ENCODE peak calls at places on chromosomes 13 and 19, in five cellular contexts. P is A673, O is stomach, L is Panc1, S is sigmoid colon. U is an unnamed sample.
A peak's percentile ranks its signal among the peaks of the same experiment; 100 is the strongest.

GRCh38 chr19:10044390-10044789 is 31.1 kb downstream of the RDH8 start:
- DNase-seq in P (peak; percentile 33), O (no peak), L (no peak), S (no peak), U (no peak)

GRCh38 chr13:51435002-51435578 is 17.7 kb downstream of the INTS6 start:
- DNase-seq in P (peak; percentile 50), O (no peak), L (no peak), S (no peak), U (no peak)

GRCh38 chr19:5880604-5881078 is 10.3 kb upstream of the FUT5 start:
- DNase-seq in P (no peak), O (no peak), L (no peak), S (peak; percentile 97), U (no peak)

GRCh38 chr19:19541572-19541971 is 3.5 kb downstream of the CILP2 start:
- DNase-seq in P (no peak), O (no peak), L (no peak), S (no peak), U (no peak)

GRCh38 chr19:14758816-14759215 is 19.5 kb downstream of the ADGRE2 start:
- DNase-seq in P (peak; percentile 39), O (no peak), L (no peak), S (peak; percentile 6), U (peak; percentile 23)

GRCh38 chr19:45768644-45769053 is 403 bp downstream of the SIX5 start:
- DNase-seq in P (peak; percentile 67), O (peak; percentile 54), L (no peak), S (peak; percentile 86), U (peak; percentile 89)

GRCh38 chr19:45934551-45935230 is 20.1 kb upstream of the NANOS2 start:
- DNase-seq in P (no peak), O (no peak), L (no peak), S (no peak), U (peak; percentile 14)

GRCh38 chr19:43438291-43439162 is 23.8 kb downstream of the TEX101 start:
- DNase-seq in P (peak; percentile 92), O (peak; percentile 28), L (no peak), S (peak; percentile 86), U (no peak)

GRCh38 chr13:93344048-93344447 is 117.4 kb downstream of the GPC6 start:
- DNase-seq in P (no peak), O (no peak), L (no peak), S (no peak), U (no peak)

GRCh38 chr19:27740396-27740795 is 1472.6 kb downstream of the UQCRFS1 start:
- DNase-seq in P (no peak), O (peak; percentile 15), L (no peak), S (no peak), U (no peak)

GRCh38 chr19:20928371-20928770 is 5.3 kb downstream of the ZNF85 start:
- DNase-seq in P (no peak), O (no peak), L (no peak), S (no peak), U (no peak)

GRCh38 chr19:34804115-34804514 is 31.1 kb upstream of the ZNF599 start:
- DNase-seq in P (no peak), O (no peak), L (no peak), S (no peak), U (no peak)

GRCh38 chr19:34808566-34808965 is 35.6 kb upstream of the ZNF599 start:
- DNase-seq in P (peak; percentile 5), O (no peak), L (no peak), S (no peak), U (no peak)

GRCh38 chr19:34806976-34807860 is 34.2 kb upstream of the ZNF599 start:
- DNase-seq in P (no peak), O (no peak), L (no peak), S (no peak), U (no peak)
- TF ChIP-seq CTCF in P (no peak), O (no peak), L (no peak), S (no peak), U (no peak)

DNA sequence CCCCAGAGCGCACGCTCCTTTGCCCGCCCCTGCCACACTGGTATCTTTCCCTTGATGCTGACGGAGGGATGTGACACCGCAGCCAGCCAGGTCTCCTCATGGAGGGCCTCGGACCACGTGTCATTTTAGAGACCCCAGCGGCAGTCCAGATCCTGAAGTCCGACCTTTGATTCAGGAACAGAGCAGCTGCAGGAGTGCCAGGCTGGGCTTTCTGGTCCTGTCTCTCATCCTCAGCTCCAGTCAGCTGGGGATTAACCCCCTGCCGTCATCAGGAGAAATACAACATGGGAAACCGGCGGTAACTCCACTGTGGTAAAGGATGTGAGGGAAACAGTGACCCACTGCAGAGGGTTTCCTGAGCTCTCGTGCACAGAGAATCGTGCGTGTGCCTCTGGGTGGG is 140.6 kb downstream of the SIPA1L3 start:
- DNase-seq in P (peak; percentile 15), O (no peak), L (no peak), S (no peak), U (no peak)
- H3K4me1 ChIP-seq in P (peaks cover 9% of the 10 kb centered on the region), O (no peaks in the 10 kb centered on the region), L (no peaks in the 10 kb centered on the region), S (no peaks in the 10 kb centered on the region), U (peaks cover 12% of the 10 kb centered on the region)

DNA sequence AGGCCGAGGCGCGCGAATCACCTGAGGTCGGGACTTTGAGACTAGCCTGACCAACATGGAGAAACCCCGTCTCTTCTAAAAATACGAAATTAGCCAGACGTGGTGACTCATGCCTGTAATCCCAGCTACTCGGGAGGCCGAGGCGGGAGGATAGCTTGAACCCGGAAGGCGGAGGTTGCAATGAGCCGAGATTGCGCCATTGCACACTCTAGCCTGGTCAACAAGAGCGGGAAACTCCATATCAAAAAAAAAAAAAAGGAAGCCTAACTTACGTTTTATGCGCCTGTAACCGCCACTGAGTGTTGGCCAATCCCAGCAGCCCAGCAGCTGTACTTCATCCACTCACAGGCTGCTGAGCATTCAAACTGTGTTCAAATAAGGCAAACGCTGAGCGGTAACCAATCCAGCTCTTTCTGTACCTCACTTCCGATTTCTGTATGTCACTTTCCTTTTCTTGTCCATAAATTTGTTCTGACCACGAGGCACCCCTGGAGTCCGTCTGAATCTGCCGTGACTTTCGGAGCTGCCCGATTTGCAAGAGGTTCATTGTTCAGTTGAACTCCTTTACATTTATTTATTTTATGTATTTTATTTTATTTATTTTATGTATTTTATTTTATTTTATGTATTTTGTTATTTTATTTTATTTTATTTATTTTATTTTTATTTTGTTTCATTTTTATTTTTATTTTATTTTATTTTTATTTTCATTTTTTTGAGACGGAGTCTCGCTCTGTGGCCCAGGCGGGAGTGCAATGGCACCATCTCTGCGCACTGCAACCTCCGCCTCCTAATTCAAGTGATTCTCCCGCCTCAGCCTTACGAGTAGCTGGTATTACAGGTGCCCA is 18.2 kb downstream of the DPRX start:
- DNase-seq in P (no peak), O (no peak), L (no peak), S (no peak), U (no peak)
- H3K27ac ChIP-seq in P (no peak overlapping the region), O (no peak overlapping the region), L (no peak overlapping the region), S (no peak overlapping the region), U (no peak overlapping the region)

DNA sequence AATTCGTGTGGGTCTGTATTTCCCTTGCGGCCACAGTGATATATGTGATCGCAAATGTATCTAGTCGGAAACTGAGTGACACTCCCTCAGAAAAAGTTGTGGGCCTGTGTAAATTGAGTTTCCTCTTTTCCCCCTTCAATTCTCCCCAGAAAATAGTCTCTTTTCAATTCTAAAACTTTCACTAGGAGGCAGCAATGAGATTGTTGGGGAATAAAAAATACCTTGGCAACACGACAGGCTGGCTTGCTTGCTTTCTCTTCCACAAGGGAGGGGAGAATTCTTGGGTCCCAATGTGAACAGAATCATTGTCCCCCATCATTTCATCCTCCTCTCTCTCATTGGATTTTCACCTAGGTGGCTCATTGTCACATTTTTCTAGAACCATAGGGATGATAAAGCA is 3.7 kb upstream of the SOX21 start:
- DNase-seq in P (no peak), O (no peak), L (no peak), S (no peak), U (no peak)
- TF ChIP-seq CTCF in P (peak; percentile 36), O (no peak), L (peak; percentile 58), S (no peak), U (no peak)

GRCh38 chr19:13002389-13002898 is 7.2 kb downstream of the NFIX start:
- DNase-seq in P (no peak), O (peak; percentile 73), L (no peak), S (peak; percentile 93), U (no peak)
- H3K4me1 ChIP-seq in P (no peaks in the 10 kb centered on the region), O (peaks cover 98% of the 10 kb centered on the region), L (peaks cover 41% of the 10 kb centered on the region), S (peaks cover 93% of the 10 kb centered on the region), U (no peaks in the 10 kb centered on the region)

GRCh38 chr19:53596056-53596455 is 35.7 kb upstream of the DPRX start:
- DNase-seq in P (no peak), O (no peak), L (no peak), S (no peak), U (no peak)

GRCh38 chr19:53595510-53595867 is 36.3 kb upstream of the DPRX start:
- DNase-seq in P (no peak), O (no peak), L (no peak), S (no peak), U (no peak)

GRCh38 chr19:53598361-53598760 is 33.4 kb upstream of the DPRX start:
- DNase-seq in P (no peak), O (no peak), L (no peak), S (no peak), U (no peak)

GRCh38 chr19:53594811-53595509 is 36.8 kb upstream of the DPRX start:
- DNase-seq in P (no peak), O (no peak), L (no peak), S (no peak), U (no peak)

DNA sequence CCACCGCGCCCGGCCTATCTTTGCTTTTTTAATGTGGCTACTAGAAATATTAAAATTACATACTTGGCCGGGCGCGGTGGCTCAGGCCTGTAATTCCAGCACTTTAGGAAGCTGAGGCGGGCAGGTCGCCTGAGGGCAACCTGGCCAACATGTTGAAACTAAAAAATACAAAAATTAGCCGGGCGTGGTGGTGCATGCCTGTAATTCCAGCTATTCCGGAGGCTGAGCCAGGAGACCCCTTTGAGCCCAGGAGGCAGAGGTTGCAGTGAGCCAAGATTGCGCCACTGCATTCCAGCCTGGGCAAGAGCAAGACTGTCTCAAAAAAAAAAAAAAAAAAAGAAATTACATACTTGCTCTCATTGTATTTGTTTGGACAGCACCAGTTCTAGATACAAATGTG is 34.8 kb upstream of the DPRX start:
- DNase-seq in P (no peak), O (no peak), L (no peak), S (no peak), U (no peak)
- H3K27ac ChIP-seq in P (no peak overlapping the region), O (no peak overlapping the region), L (no peak overlapping the region), S (no peak overlapping the region), U (no peak overlapping the region)

GRCh38 chr13:69997061-69997460 is 110.6 kb upstream of the ATXN8OS start:
- DNase-seq in P (no peak), O (no peak), L (no peak), S (no peak), U (no peak)

DNA sequence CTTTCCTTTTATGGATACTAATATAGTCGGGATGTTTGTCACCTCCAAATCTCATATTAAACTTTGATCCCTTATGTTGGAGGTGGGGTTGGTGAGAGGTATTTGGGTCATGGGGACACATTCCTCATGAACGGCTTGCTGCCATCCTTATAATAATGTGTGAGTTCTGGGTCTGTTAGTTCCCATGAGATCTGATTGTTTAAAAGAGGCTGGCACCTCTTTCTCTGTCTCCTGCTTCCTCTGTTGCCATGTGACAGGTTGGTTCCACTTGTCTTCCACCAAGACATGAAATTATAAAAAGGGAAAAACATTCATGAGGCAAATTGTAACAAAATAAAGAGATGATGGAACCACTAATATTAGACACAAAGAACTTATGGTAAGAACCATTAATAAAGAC is 107.8 kb upstream of the ATXN8OS start:
- DNase-seq in P (no peak), O (no peak), L (no peak), S (no peak), U (no peak)
- TF ChIP-seq CTCF in P (no peak), O (no peak), L (no peak), S (no peak), U (no peak)

GRCh38 chr19:13082192-13083007 is 20.3 kb downstream of the LYL1 start:
- DNase-seq in P (peak; percentile 51), O (no peak), L (no peak), S (no peak), U (no peak)
- H3K4me1 ChIP-seq in P (peaks cover 25% of the 10 kb centered on the region), O (peaks cover 45% of the 10 kb centered on the region), L (peaks cover 7% of the 10 kb centered on the region), S (peaks cover 63% of the 10 kb centered on the region), U (peaks cover 17% of the 10 kb centered on the region)